ENCODE peak calls at places on chromosomes 5 and 9, in six cellular contexts. W is CD4-positive, alpha-beta T cell; F is posterior vena cava; E is NCI-H748 treated with DMSO at 0.1 percent for 48 hours; N is ureter; B is anterior cingulate cortex. A is an unnamed sample.

GRCh38 chr5:108212775-108213346 is 169.0 kb downstream of the FBXL17 start:
- DNase-seq in W (no peak), F (no peak), E (no peak), N (no peak), B (no peak), A (no peak)

GRCh38 chr9:127488946-127489345 is 37.6 kb downstream of the LRSAM1 start:
- DNase-seq in W (no peak), F (no peak), E (no peak), N (no peak), B (no peak), A (no peak)

GRCh38 chr9:28887188-28887884 is 1314.1 kb upstream of the C9orf72 start:
- DNase-seq in W (no peak), F (no peak), E (no peak), N (no peak), B (no peak), A (no peak)

GRCh38 chr9:135516132-135516860 is 4.9 kb upstream of the LCN1 start:
- DNase-seq in W (no peak), F (peak), E (no peak), N (peak), B (no peak), A (no peak)

GRCh38 chr5:143217065-143217803 is 186.3 kb downstream of the NR3C1 start:
- DNase-seq in W (no peak), F (no peak), E (no peak), N (no peak), B (no peak), A (no peak)

GRCh38 chr9:120948824-120949223 is 22.2 kb upstream of the TRAF1 start:
- DNase-seq in W (no peak), F (no peak), E (no peak), N (no peak), B (no peak), A (no peak)

GRCh38 chr5:88952996-88953643 is 70.1 kb upstream of the MEF2C start:
- DNase-seq in W (no peak), F (no peak), E (peak), N (no peak), B (no peak), A (no peak)

GRCh38 chr5:100175346-100175745 is 359.8 kb upstream of the FAM174A start:
- DNase-seq in W (no peak), F (no peak), E (no peak), N (no peak), B (no peak), A (no peak)

GRCh38 chr5:69271376-69271775 is 36.7 kb downstream of the CDK7 start:
- DNase-seq in W (no peak), F (no peak), E (no peak), N (no peak), B (no peak), A (no peak)

GRCh38 chr5:136819526-136820302 is 454.4 kb upstream of the TRPC7 start:
- DNase-seq in W (no peak), F (no peak), E (no peak), N (no peak), B (no peak), A (no peak)

GRCh38 chr5:14004598-14005394 is 60.3 kb upstream of the DNAH5 start:
- DNase-seq in W (no peak), F (no peak), E (no peak), N (no peak), B (no peak), A (no peak)

GRCh38 chr9:96741771-96742170 is 36.1 kb downstream of the ZNF510 start:
- DNase-seq in W (no peak), F (no peak), E (no peak), N (no peak), B (no peak), A (no peak)

GRCh38 chr9:111798786-111799185 is 4.0 kb upstream of the SHOC1 start:
- DNase-seq in W (no peak), F (no peak), E (no peak), N (no peak), B (no peak), A (no peak)

A was measured in T-helper 9 cell.